ENCODE peak calls at places on chromosome 17, in eight cellular contexts. Q is activated T-helper 2 cell treated with anti-CD3 and anti-CD28 coated beads, Interferon-gamma antibody, Interleukin-2, Interleukin-4, amounts not matched to agents 10 μg/mL and 5 μg/mL and 100 μg/mL, durations not matched to agents 14 hours and 24 hours and 36 hours; I is RCC 7860; P is pancreas; L is EL; V is anterior cingulate cortex; B is Peyer's patch; R is IMR-90. G is an unnamed sample.

GRCh38 chr17:77619326-77619725 is 339.2 kb upstream of the TNRC6C start:
- DNase-seq in R (no peak), B (no peak), L (no peak), P (no peak), V (no peak), I (no peak), Q (no peak), G (no peak)

GRCh38 chr17:82062076-82062983 is 3.3 kb downstream of the DUS1L start:
- DNase-seq in B (no peak), Q (no peak), P (no peak), R (no peak), L (no peak), I (no peak), V (no peak), G (no peak)

GRCh38 chr17:57862410-57862989 is 12.7 kb upstream of the MRPS23 start:
- DNase-seq in L (no peak), P (no peak), Q (no peak), V (no peak), B (no peak), R (no peak), I (no peak), G (no peak)

GRCh38 chr17:11704041-11704440 is 105.8 kb downstream of the DNAH9 start:
- DNase-seq in R (no peak), P (no peak), V (no peak), I (no peak), L (no peak), Q (no peak), B (no peak), G (no peak)

GRCh38 chr17:55606431-55606830 is 95.2 kb upstream of the SMIM36 start:
- DNase-seq in L (no peak), I (no peak), P (no peak), Q (no peak), R (no peak), B (no peak), V (no peak), G (no peak)

GRCh38 chr17:40448213-40448638 is 5.0 kb downstream of the IGFBP4 start:
- DNase-seq in R (peak; percentile 23), L (peak; percentile 47), B (no peak), V (no peak), Q (no peak), P (no peak), I (no peak), G (peak; percentile 67)

GRCh38 chr17:76727745-76728456 is 1.3 kb downstream of the METTL23 start:
- DNase-seq in B (peak; percentile 54), V (no peak), R (no peak), P (no peak), I (no peak), L (no peak), Q (no peak), G (peak; percentile 38)

GRCh38 chr17:63150994-63151464 is 185.0 kb downstream of the TANC2 start:
- DNase-seq in I (no peak), R (peak; percentile 80), V (no peak), P (no peak), Q (no peak), L (no peak), B (no peak), G (no peak)

GRCh38 chr17:73841431-73842060 is 197.3 kb upstream of the SDK2 start:
- DNase-seq in Q (no peak), V (no peak), P (no peak), L (no peak), I (no peak), R (no peak), B (no peak), G (no peak)

GRCh38 chr17:39667262-39668140 is 752 bp upstream of the PNMT start:
- DNase-seq in P (peak; percentile 18), I (no peak), V (no peak), R (no peak), B (peak; percentile 68), Q (no peak), L (no peak), G (peak; percentile 41)

GRCh38 chr17:50199211-50199633 is 2.2 kb downstream of the COL1A1 start:
- DNase-seq in R (no peak), L (no peak), B (peak; percentile 45), I (no peak), V (no peak), P (no peak), Q (no peak), G (no peak)

GRCh38 chr17:10920511-10920910 is 82.6 kb upstream of the PIRT start:
- DNase-seq in I (no peak), B (no peak), P (no peak), L (no peak), V (no peak), R (no peak), Q (no peak), G (no peak)

GRCh38 chr17:36742267-36743000 is 141.1 kb downstream of the MRM1 start:
- DNase-seq in Q (no peak), I (no peak), R (no peak), L (no peak), P (no peak), V (no peak), B (no peak), G (no peak)

GRCh38 chr17:5184284-5184683 is 7.4 kb downstream of the ZNF594 start:
- DNase-seq in P (no peak), I (no peak), B (no peak), R (no peak), L (no peak), V (no peak), Q (no peak), G (no peak)

GRCh38 chr17:38893612-38894011 is 23.8 kb downstream of the LASP1 start:
- DNase-seq in P (no peak), R (no peak), V (peak; percentile 16), B (no peak), L (no peak), I (no peak), Q (no peak), G (no peak)

GRCh38 chr17:83053021-83053778 is 26.2 kb upstream of the METRNL start:
- DNase-seq in R (peak; percentile 30), L (peak; percentile 28), I (no peak), B (peak; percentile 52), P (peak; percentile 18), Q (no peak), V (no peak), G (no peak)

GRCh38 chr17:17732444-17732843 is 51.2 kb downstream of the RAI1 start:
- DNase-seq in R (no peak), V (no peak), B (no peak), P (no peak), L (no peak), Q (no peak), I (no peak), G (no peak)

GRCh38 chr17:8785547-8786412 is 13.4 kb downstream of the MFSD6L start:
- DNase-seq in Q (peak; percentile 18), L (peak; percentile 68), P (peak; percentile 59), I (no peak), B (peak; percentile 79), V (peak; percentile 24), R (peak; percentile 56), G (peak; percentile 83)

GRCh38 chr17:4557626-4558310 is 2.6 kb upstream of the MYBBP1A start:
- DNase-seq in I (no peak), R (no peak), L (no peak), B (no peak), Q (no peak), P (no peak), V (no peak), G (no peak)

GRCh38 chr17:10243905-10244844 is 45.8 kb upstream of the GAS7 start:
- DNase-seq in P (no peak), I (no peak), R (peak; percentile 35), V (no peak), L (peak; percentile 17), Q (no peak), B (no peak), G (no peak)

GRCh38 chr17:42846594-42847280 is 2.4 kb downstream of the AOC2 start:
- DNase-seq in R (peak; percentile 29), Q (no peak), P (no peak), B (no peak), I (no peak), L (no peak), V (no peak), G (no peak)

GRCh38 chr17:77681820-77682219 is 276.7 kb upstream of the TNRC6C start:
- DNase-seq in R (peak; percentile 1), Q (no peak), V (no peak), P (no peak), I (no peak), B (no peak), L (no peak), G (peak; percentile 48)

GRCh38 chr17:13428611-13429042 is 173.1 kb downstream of the HS3ST3A1 start:
- DNase-seq in Q (no peak), V (no peak), I (no peak), B (no peak), P (no peak), R (no peak), L (peak; percentile 35), G (no peak)

GRCh38 chr17:34386343-34386924 is 23.4 kb upstream of the CCL1 start:
- DNase-seq in V (no peak), B (no peak), I (no peak), R (no peak), L (no peak), P (no peak), Q (no peak), G (no peak)

GRCh38 chr17:30230596-30231125 is 4.8 kb downstream of the SLC6A4 start:
- DNase-seq in R (peak; percentile 27), I (no peak), L (no peak), P (no peak), B (no peak), Q (no peak), V (no peak), G (no peak)

GRCh38 chr17:9291912-9292562 is 270.7 kb downstream of the NTN1 start:
- DNase-seq in I (no peak), R (peak; percentile 25), P (no peak), L (peak; percentile 18), B (peak; percentile 50), Q (peak; percentile 14), V (no peak), G (peak; percentile 65)

GRCh38 chr17:31593806-31594205 is 202.3 kb downstream of the RAB11FIP4 start:
- DNase-seq in Q (no peak), B (no peak), I (no peak), V (peak; percentile 15), L (peak; percentile 94), P (no peak), R (peak; percentile 89), G (no peak)

GRCh38 chr17:48596735-48597491 is 3.3 kb upstream of the HOXB5 start:
- DNase-seq in R (peak; percentile 89), B (no peak), L (no peak), Q (no peak), V (no peak), I (no peak), P (no peak), G (no peak)

GRCh38 chr17:74437702-74438101 is 5.8 kb downstream of the GPRC5C start:
- DNase-seq in V (no peak), P (no peak), L (no peak), I (no peak), B (no peak), R (no peak), Q (no peak), G (no peak)

GRCh38 chr17:41539071-41539492 is 11.0 kb upstream of the KRT19 start:
- DNase-seq in I (peak; percentile 44), B (no peak), Q (no peak), R (no peak), V (no peak), P (no peak), L (no peak), G (no peak)

GRCh38 chr17:81031571-81032550 is 3.1 kb upstream of the BAIAP2 start:
- DNase-seq in V (no peak), B (no peak), R (no peak), I (no peak), L (no peak), P (peak; percentile 21), Q (no peak), G (peak; percentile 34)

G was measured in left colon.